ENCODE peak calls at places on chromosomes 12 and 14, in eight cellular contexts. W, A, R, M, C, L, Y and P are unnamed samples.

GRCh38 chr12:105820407-105821140 is 318.2 kb downstream of the NUAK1 start:
- DNase-seq in W (no peak), A (peak; percentile 34), R (no peak), M (no peak), C (peak; percentile 84), L (no peak), Y (peak; percentile 78), P (no peak)

GRCh38 chr12:22083167-22083566 is 37.1 kb downstream of the CMAS start:
- DNase-seq in W (no peak), A (no peak), R (no peak), M (no peak), C (no peak), L (peak; percentile 12), Y (peak; percentile 52), P (no peak)

GRCh38 chr12:41380878-41381277 is 192.8 kb downstream of the PDZRN4 start:
- DNase-seq in W (no peak), A (no peak), R (no peak), M (no peak), C (no peak), L (no peak), Y (no peak), P (no peak)

GRCh38 chr14:65696801-65697200 is 284.3 kb downstream of the FUT8 start:
- DNase-seq in W (no peak), A (no peak), R (no peak), M (no peak), C (no peak), L (no peak), Y (no peak), P (no peak)

GRCh38 chr14:80587096-80587724 is 354.3 kb downstream of the CEP128 start:
- DNase-seq in W (no peak), A (no peak), R (no peak), M (no peak), C (no peak), L (peak; percentile 28), Y (no peak), P (no peak)

GRCh38 chr14:103016071-103016470 is 41.3 kb downstream of the CDC42BPB start:
- DNase-seq in W (no peak), A (no peak), R (no peak), M (peak; percentile 67), C (no peak), L (no peak), Y (no peak), P (no peak)

GRCh38 chr14:29822430-29822709 is 105.3 kb downstream of the PRKD1 start:
- DNase-seq in W (no peak), A (no peak), R (no peak), M (no peak), C (no peak), L (no peak), Y (no peak), P (no peak)

GRCh38 chr14:73209943-73210342 is 27.4 kb upstream of the PAPLN start:
- DNase-seq in W (no peak), A (no peak), R (no peak), M (no peak), C (no peak), L (no peak), Y (no peak), P (no peak)

GRCh38 chr12:130427381-130427887 is 89.7 kb downstream of the PIWIL1 start:
- DNase-seq in W (no peak), A (no peak), R (no peak), M (peak; percentile 49), C (peak; percentile 12), L (no peak), Y (no peak), P (no peak)

GRCh38 chr12:63021126-63021525 is 86.2 kb upstream of the PPM1H start:
- DNase-seq in W (no peak), A (no peak), R (no peak), M (no peak), C (no peak), L (no peak), Y (no peak), P (no peak)

GRCh38 chr12:108778053-108778452 is 46.7 kb upstream of the CORO1C start:
- DNase-seq in W (no peak), A (no peak), R (no peak), M (no peak), C (no peak), L (no peak), Y (no peak), P (no peak)

GRCh38 chr12:41527529-41528116 is 339.5 kb downstream of the PDZRN4 start:
- DNase-seq in W (no peak), A (no peak), R (no peak), M (no peak), C (no peak), L (no peak), Y (no peak), P (no peak)

GRCh38 chr12:55818886-55819285 is 1.0 kb downstream of the ORMDL2 start:
- DNase-seq in W (no peak), A (no peak), R (no peak), M (no peak), C (no peak), L (no peak), Y (no peak), P (no peak)

GRCh38 chr12:115404761-115405470 is 720.9 kb upstream of the TBX3 start:
- DNase-seq in W (no peak), A (no peak), R (no peak), M (no peak), C (no peak), L (no peak), Y (no peak), P (no peak)

GRCh38 chr12:24960222-24960855 is 11.4 kb upstream of the BCAT1 start:
- DNase-seq in W (no peak), A (no peak), R (no peak), M (no peak), C (no peak), L (peak; percentile 28), Y (no peak), P (no peak)

GRCh38 chr12:93245543-93245942 is 132.2 kb upstream of the NUDT4 start:
- DNase-seq in W (no peak), A (no peak), R (no peak), M (peak; percentile 84), C (no peak), L (no peak), Y (no peak), P (no peak)

GRCh38 chr12:120361506-120362208 is 7.3 kb downstream of the MSI1 start:
- DNase-seq in W (no peak), A (no peak), R (peak; percentile 99), M (no peak), C (no peak), L (peak; percentile 95), Y (no peak), P (peak; percentile 96)

GRCh38 chr12:75505706-75506312 is 5.6 kb downstream of the KRR1 start:
- DNase-seq in W (no peak), A (no peak), R (no peak), M (no peak), C (no peak), L (peak; percentile 8), Y (no peak), P (no peak)

GRCh38 chr14:77241955-77242354 is 29.1 kb downstream of the NGB start:
- DNase-seq in W (no peak), A (no peak), R (no peak), M (no peak), C (no peak), L (peak; percentile 37), Y (no peak), P (no peak)

GRCh38 chr14:70280931-70281330 is 78.6 kb downstream of the COX16 start:
- DNase-seq in W (no peak), A (no peak), R (no peak), M (no peak), C (no peak), L (no peak), Y (no peak), P (no peak)

GRCh38 chr14:70282666-70283065 is 76.8 kb downstream of the COX16 start:
- DNase-seq in W (no peak), A (no peak), R (no peak), M (no peak), C (no peak), L (no peak), Y (no peak), P (no peak)

GRCh38 chr14:70278281-70278680 is 81.2 kb downstream of the COX16 start:
- DNase-seq in W (no peak), A (no peak), R (no peak), M (no peak), C (no peak), L (no peak), Y (no peak), P (no peak)

DNA sequence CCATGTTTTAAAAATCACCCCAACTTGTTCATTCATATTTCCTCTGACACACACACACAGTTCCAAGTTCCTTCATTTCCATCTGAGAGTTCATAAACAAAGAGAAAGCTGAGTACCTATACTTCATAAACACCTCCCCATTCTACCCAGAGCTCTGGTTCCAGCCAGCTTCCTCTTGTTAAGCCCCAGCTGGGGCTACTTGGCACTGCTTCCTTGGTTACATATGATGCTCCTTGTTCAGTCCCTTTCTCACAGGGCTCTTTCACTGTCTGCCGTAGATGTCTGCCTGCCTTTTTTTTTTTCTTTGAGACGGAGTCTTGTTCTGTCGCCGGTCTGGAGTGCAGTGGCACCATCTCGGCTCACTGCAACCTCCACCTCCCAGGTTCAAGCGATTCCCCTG is 77.5 kb downstream of the COX16 start:
- DNase-seq in W (no peak), A (no peak), R (no peak), M (no peak), C (no peak), L (no peak), Y (no peak), P (no peak)
- H3K4me3 ChIP-seq in W (no peak overlapping the region), A (no peak overlapping the region), R (no peak overlapping the region), M (no peak overlapping the region), C (no peak overlapping the region), L (no peak overlapping the region), Y (no peak overlapping the region), P (no peak overlapping the region)

GRCh38 chr12:9868951-9869306 is 225 bp downstream of the CLEC2B start:
- DNase-seq in W (no peak), A (no peak), R (no peak), M (no peak), C (no peak), L (no peak), Y (no peak), P (peak; percentile 99)
- H3K4me1 ChIP-seq in W (peaks cover 45% of the 10 kb centered on the region), A (no peaks in the 10 kb centered on the region), R (no peaks in the 10 kb centered on the region), M (no peaks in the 10 kb centered on the region), C (no peaks in the 10 kb centered on the region), L (peaks cover 4% of the 10 kb centered on the region), Y (no peaks in the 10 kb centered on the region), P (peaks cover 76% of the 10 kb centered on the region)

DNA sequence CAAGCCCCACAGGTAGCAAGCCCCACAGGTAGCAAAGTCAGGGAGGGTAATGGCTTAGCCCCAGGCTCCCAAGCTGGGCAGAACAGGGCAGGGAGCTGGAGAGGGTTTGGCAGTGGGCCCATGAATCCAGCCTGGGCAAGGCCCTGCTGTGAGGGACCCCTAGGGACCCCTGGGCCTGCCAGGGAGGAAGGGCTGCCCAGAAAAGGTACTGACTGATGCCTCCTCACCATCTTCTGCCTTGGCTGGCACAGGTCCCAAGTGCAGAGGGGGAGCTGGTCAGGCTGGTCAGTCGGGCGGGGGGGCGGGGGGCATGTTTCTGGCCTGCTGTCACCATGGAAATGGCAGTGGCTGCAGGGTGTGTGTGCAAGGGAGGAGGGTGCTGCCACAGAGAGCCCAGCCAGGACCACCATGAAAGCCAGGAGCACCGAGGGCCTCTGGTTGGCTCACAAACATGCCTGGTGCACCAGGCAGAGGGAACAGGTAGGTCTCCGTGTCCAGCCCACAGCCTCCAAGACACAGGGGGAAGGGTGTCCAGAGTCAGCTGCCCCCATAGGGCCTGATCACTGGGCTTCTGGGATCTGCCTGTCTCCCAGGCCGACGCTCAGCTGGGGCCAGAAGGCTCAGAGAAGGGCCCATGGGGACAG is 1.5 kb upstream of the CRIP2 start:
- DNase-seq in W (no peak), A (no peak), R (no peak), M (no peak), C (peak; percentile 69), L (no peak), Y (no peak), P (no peak)
- H3K4me3 ChIP-seq in W (peak overlapping the region; percentile 86), A (no peak overlapping the region), R (peak overlapping the region; percentile 91), M (peak overlapping the region; percentile 79), C (peak overlapping the region; percentile 76), L (peak overlapping the region; percentile 71), Y (no peak overlapping the region), P (no peak overlapping the region)

GRCh38 chr12:53623986-53624385 is 2.2 kb downstream of the ATF7 start:
- DNase-seq in W (no peak), A (no peak), R (no peak), M (no peak), C (peak; percentile 58), L (peak; percentile 23), Y (peak; percentile 52), P (no peak)
- H3K4me1 ChIP-seq in W (peaks cover 68% of the 10 kb centered on the region), A (peaks cover 12% of the 10 kb centered on the region), R (peaks cover 13% of the 10 kb centered on the region), M (peaks cover 30% of the 10 kb centered on the region), C (peaks cover 33% of the 10 kb centered on the region), L (peaks cover 26% of the 10 kb centered on the region), Y (no peaks in the 10 kb centered on the region), P (peaks cover 25% of the 10 kb centered on the region)